ENCODE peak calls at places on chromosomes 6 and 20, in seven cellular contexts. J is T-cell; M is cardiac fibroblast; N is fibroblast of lung; T is CD8-positive, alpha-beta memory T cell; B is T-helper 2 cell; I is sciatic nerve. A is an unnamed sample.

GRCh38 chr6:28981391-28981832 is 23.7 kb downstream of the ZNF311 start:
- DNase-seq in J (peak; percentile 68), M (peak; percentile 86), N (peak; percentile 36), T (peak; percentile 81), B (peak; percentile 71), I (peak; percentile 85), A (no peak)

GRCh38 chr6:154457881-154458284 is 52.6 kb downstream of the CNKSR3 start:
- DNase-seq in J (no peak), M (no peak), N (no peak), T (no peak), B (no peak), I (no peak), A (peak; percentile 13)

GRCh38 chr6:33123732-33124524 is 48.1 kb downstream of the HLA-DPB1 start:
- DNase-seq in J (no peak), M (peak; percentile 62), N (peak; percentile 14), T (no peak), B (no peak), I (no peak), A (no peak)

GRCh38 chr6:139955366-139956155 is 581.1 kb upstream of the CITED2 start:
- DNase-seq in J (no peak), M (no peak), N (no peak), T (no peak), B (no peak), I (no peak), A (no peak)

GRCh38 chr6:79874531-79875132 is 72.7 kb downstream of the ELOVL4 start:
- DNase-seq in J (no peak), M (peak; percentile 47), N (no peak), T (no peak), B (no peak), I (no peak), A (no peak)

GRCh38 chr20:3749689-3750639 is 17.5 kb downstream of the HSPA12B start:
- DNase-seq in J (peak; percentile 28), M (no peak), N (peak; percentile 13), T (no peak), B (no peak), I (no peak), A (no peak)

GRCh38 chr20:41004561-41005360 is 23.9 kb upstream of the TOP1 start:
- DNase-seq in J (no peak), M (peak; percentile 41), N (peak; percentile 43), T (no peak), B (no peak), I (no peak), A (no peak)

GRCh38 chr6:166516256-166516655 is 70.2 kb downstream of the RAMACL start:
- DNase-seq in J (no peak), M (peak; percentile 36), N (no peak), T (no peak), B (no peak), I (no peak), A (no peak)

GRCh38 chr6:13454286-13455221 is 32.8 kb downstream of the GFOD1 start:
- DNase-seq in J (peak; percentile 46), M (peak; percentile 56), N (peak; percentile 73), T (peak; percentile 87), B (peak; percentile 66), I (no peak), A (no peak)

GRCh38 chr20:64148581-64148980 is 15.7 kb upstream of the MYT1 start:
- DNase-seq in J (no peak), M (no peak), N (no peak), T (no peak), B (no peak), I (no peak), A (no peak)

GRCh38 chr6:157804448-157805327 is 18.4 kb upstream of the SNX9 start:
- DNase-seq in J (no peak), M (peak; percentile 18), N (no peak), T (no peak), B (no peak), I (no peak), A (no peak)

GRCh38 chr20:19921349-19921793 is 95.8 kb upstream of the NAA20 start:
- DNase-seq in J (no peak), M (no peak), N (peak; percentile 7), T (no peak), B (no peak), I (no peak), A (no peak)